ENCODE peak calls at places on chromosomes 4 and X, in seven cellular contexts. One of them, this sample, is unnamed.

GRCh38 chr4:113683143-113683542 is 78.4 kb downstream of the CAMK2D start:
- DNase-seq in endothelial cell of umbilical vein: no peak
- DNase-seq in heart left ventricle: no peak
- DNase-seq in right atrium auricular region: no peak
- DNase-seq in pancreas: no peak
- DNase-seq in SJSA1: no peak
- DNase-seq in GM23248: no peak
- DNase-seq in this sample: no peak

GRCh38 chr4:182808673-182809416 is 108.3 kb downstream of the DCTD start:
- DNase-seq in endothelial cell of umbilical vein: no peak
- DNase-seq in heart left ventricle: no peak
- DNase-seq in right atrium auricular region: no peak
- DNase-seq in pancreas: no peak
- DNase-seq in SJSA1: peak; percentile 71
- DNase-seq in GM23248: peak; percentile 25
- DNase-seq in this sample: peak; percentile 83

GRCh38 chrX:150199181-150199580 is 163.9 kb upstream of the MAMLD1 start:
- DNase-seq in endothelial cell of umbilical vein: no peak
- DNase-seq in heart left ventricle: no peak
- DNase-seq in right atrium auricular region: peak; percentile 52
- DNase-seq in pancreas: no peak
- DNase-seq in SJSA1: no peak
- DNase-seq in GM23248: no peak
- DNase-seq in this sample: no peak

GRCh38 chr4:185112104-185112503 is 31.0 kb upstream of the SLC25A4 start:
- DNase-seq in endothelial cell of umbilical vein: peak; percentile 95
- DNase-seq in heart left ventricle: peak; percentile 65
- DNase-seq in right atrium auricular region: peak; percentile 73
- DNase-seq in pancreas: peak; percentile 72
- DNase-seq in SJSA1: peak; percentile 76
- DNase-seq in GM23248: peak; percentile 92
- DNase-seq in this sample: peak; percentile 90

GRCh38 chr4:21888195-21888976 is 60.2 kb downstream of the KCNIP4 start:
- DNase-seq in endothelial cell of umbilical vein: no peak
- DNase-seq in heart left ventricle: no peak
- DNase-seq in right atrium auricular region: no peak
- DNase-seq in pancreas: no peak
- DNase-seq in SJSA1: peak; percentile 44
- DNase-seq in GM23248: peak; percentile 97
- DNase-seq in this sample: peak; percentile 90

GRCh38 chr4:60992037-60992436 is 208.1 kb upstream of the ADGRL3 start:
- DNase-seq in endothelial cell of umbilical vein: no peak
- DNase-seq in heart left ventricle: no peak
- DNase-seq in right atrium auricular region: no peak
- DNase-seq in pancreas: no peak
- DNase-seq in SJSA1: no peak
- DNase-seq in GM23248: no peak
- DNase-seq in this sample: peak; percentile 91

GRCh38 chr4:53656421-53656981 is 65.2 kb upstream of the LNX1 start:
- DNase-seq in endothelial cell of umbilical vein: no peak
- DNase-seq in heart left ventricle: no peak
- DNase-seq in right atrium auricular region: no peak
- DNase-seq in pancreas: no peak
- DNase-seq in SJSA1: no peak
- DNase-seq in GM23248: peak; percentile 86
- DNase-seq in this sample: peak; percentile 19

GRCh38 chr4:71367546-71367945 is 28.7 kb downstream of the SLC4A4 start:
- DNase-seq in endothelial cell of umbilical vein: no peak
- DNase-seq in heart left ventricle: no peak
- DNase-seq in right atrium auricular region: no peak
- DNase-seq in pancreas: no peak
- DNase-seq in SJSA1: no peak
- DNase-seq in GM23248: no peak
- DNase-seq in this sample: no peak

GRCh38 chrX:150478496-150479492 is 89.6 kb upstream of the MTM1 start:
- DNase-seq in endothelial cell of umbilical vein: no peak
- DNase-seq in heart left ventricle: no peak
- DNase-seq in right atrium auricular region: no peak
- DNase-seq in pancreas: no peak
- DNase-seq in SJSA1: no peak
- DNase-seq in GM23248: no peak
- DNase-seq in this sample: no peak

GRCh38 chr4:28686618-28687017 is 1826.0 kb downstream of the STIM2 start:
- DNase-seq in endothelial cell of umbilical vein: peak; percentile 2
- DNase-seq in heart left ventricle: peak; percentile 43
- DNase-seq in right atrium auricular region: no peak
- DNase-seq in pancreas: peak; percentile 13
- DNase-seq in SJSA1: no peak
- DNase-seq in GM23248: peak; percentile 45
- DNase-seq in this sample: peak; percentile 60

GRCh38 chr4:110364911-110365520 is 110.9 kb upstream of the ENPEP start:
- DNase-seq in endothelial cell of umbilical vein: no peak
- DNase-seq in heart left ventricle: no peak
- DNase-seq in right atrium auricular region: no peak
- DNase-seq in pancreas: no peak
- DNase-seq in SJSA1: no peak
- DNase-seq in GM23248: no peak
- DNase-seq in this sample: no peak

GRCh38 chr4:125550769-125551168 is 236.0 kb downstream of the FAT4 start:
- DNase-seq in endothelial cell of umbilical vein: no peak
- DNase-seq in heart left ventricle: no peak
- DNase-seq in right atrium auricular region: no peak
- DNase-seq in pancreas: no peak
- DNase-seq in SJSA1: no peak
- DNase-seq in GM23248: no peak
- DNase-seq in this sample: no peak

GRCh38 chr4:3655485-3656429 is 110.4 kb upstream of the ADRA2C start:
- DNase-seq in endothelial cell of umbilical vein: no peak
- DNase-seq in heart left ventricle: no peak
- DNase-seq in right atrium auricular region: no peak
- DNase-seq in pancreas: no peak
- DNase-seq in SJSA1: no peak
- DNase-seq in GM23248: no peak
- DNase-seq in this sample: no peak

GRCh38 chr4:85370400-85371032 is 104.4 kb upstream of the ARHGAP24 start:
- DNase-seq in endothelial cell of umbilical vein: peak; percentile 40
- DNase-seq in heart left ventricle: peak; percentile 32
- DNase-seq in right atrium auricular region: no peak
- DNase-seq in pancreas: peak; percentile 29
- DNase-seq in SJSA1: peak; percentile 39
- DNase-seq in GM23248: peak; percentile 60
- DNase-seq in this sample: peak; percentile 49

GRCh38 chr4:124053872-124054538 is 657.4 kb downstream of the SPRY1 start:
- DNase-seq in endothelial cell of umbilical vein: no peak
- DNase-seq in heart left ventricle: no peak
- DNase-seq in right atrium auricular region: no peak
- DNase-seq in pancreas: no peak
- DNase-seq in SJSA1: no peak
- DNase-seq in GM23248: no peak
- DNase-seq in this sample: no peak

GRCh38 chrX:132716006-132716405 is 227.2 kb upstream of the MBNL3 start:
- DNase-seq in endothelial cell of umbilical vein: peak; percentile 1
- DNase-seq in heart left ventricle: no peak
- DNase-seq in right atrium auricular region: no peak
- DNase-seq in pancreas: no peak
- DNase-seq in SJSA1: no peak
- DNase-seq in GM23248: peak; percentile 6
- DNase-seq in this sample: peak; percentile 10

GRCh38 chrX:21943460-21944135 is 3.1 kb downstream of the SMS start:
- DNase-seq in endothelial cell of umbilical vein: peak; percentile 77
- DNase-seq in heart left ventricle: no peak
- DNase-seq in right atrium auricular region: no peak
- DNase-seq in pancreas: no peak
- DNase-seq in SJSA1: peak; percentile 68
- DNase-seq in GM23248: peak; percentile 86
- DNase-seq in this sample: peak; percentile 83

GRCh38 chrX:149720021-149720689 is 8.3 kb downstream of the MAGEA11 start:
- DNase-seq in endothelial cell of umbilical vein: no peak
- DNase-seq in heart left ventricle: no peak
- DNase-seq in right atrium auricular region: no peak
- DNase-seq in pancreas: peak; percentile 38
- DNase-seq in SJSA1: no peak
- DNase-seq in GM23248: no peak
- DNase-seq in this sample: no peak

GRCh38 chr4:48538358-48538757 is 48.3 kb downstream of the ZAR1 start:
- DNase-seq in endothelial cell of umbilical vein: peak; percentile 21
- DNase-seq in heart left ventricle: no peak
- DNase-seq in right atrium auricular region: no peak
- DNase-seq in pancreas: no peak
- DNase-seq in SJSA1: no peak
- DNase-seq in GM23248: no peak
- DNase-seq in this sample: no peak

GRCh38 chr4:123340381-123340701 is 56.3 kb upstream of the SPRY1 start:
- DNase-seq in endothelial cell of umbilical vein: peak; percentile 92
- DNase-seq in heart left ventricle: peak; percentile 47
- DNase-seq in right atrium auricular region: no peak
- DNase-seq in pancreas: no peak
- DNase-seq in SJSA1: peak; percentile 49
- DNase-seq in GM23248: peak; percentile 93
- DNase-seq in this sample: peak; percentile 91

GRCh38 chrX:71163010-71163409 is 18.4 kb downstream of the NLGN3 start:
- DNase-seq in endothelial cell of umbilical vein: no peak
- DNase-seq in heart left ventricle: no peak
- DNase-seq in right atrium auricular region: no peak
- DNase-seq in pancreas: no peak
- DNase-seq in SJSA1: no peak
- DNase-seq in GM23248: no peak
- DNase-seq in this sample: no peak

GRCh38 chrX:40176256-40176978 is 78.7 kb upstream of the BCOR start:
- DNase-seq in endothelial cell of umbilical vein: peak; percentile 14
- DNase-seq in heart left ventricle: peak; percentile 82
- DNase-seq in right atrium auricular region: peak; percentile 76
- DNase-seq in pancreas: peak; percentile 63
- DNase-seq in SJSA1: no peak
- DNase-seq in GM23248: peak; percentile 66
- DNase-seq in this sample: peak; percentile 18

GRCh38 chr4:677431-678293 is 3.3 kb downstream of the MYL5 start:
- DNase-seq in endothelial cell of umbilical vein: no peak
- DNase-seq in heart left ventricle: no peak
- DNase-seq in right atrium auricular region: no peak
- DNase-seq in pancreas: peak; percentile 55
- DNase-seq in SJSA1: no peak
- DNase-seq in GM23248: peak; percentile 69
- DNase-seq in this sample: peak; percentile 63

DNA sequence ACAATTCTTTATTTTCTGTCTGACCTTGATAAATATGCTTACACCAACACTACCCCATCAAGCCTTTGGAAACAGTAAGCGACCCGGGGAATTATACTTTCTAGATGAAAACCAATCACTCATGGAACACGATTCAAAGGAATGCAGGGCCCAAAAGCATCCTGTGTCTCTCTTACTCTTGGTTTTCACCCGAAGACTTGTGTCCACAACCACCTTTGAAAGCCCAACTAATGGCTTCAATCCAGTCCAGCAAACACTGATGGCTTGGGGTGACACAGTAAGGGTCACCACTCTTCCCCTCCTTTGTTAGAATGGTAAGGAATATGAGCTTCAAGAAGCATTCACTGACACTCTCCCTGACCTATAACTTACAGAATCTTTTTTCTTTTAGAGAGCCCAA is 1.6 kb downstream of the CBR4 start:
- DNase-seq in endothelial cell of umbilical vein: no peak
- DNase-seq in heart left ventricle: no peak
- DNase-seq in right atrium auricular region: no peak
- DNase-seq in pancreas: no peak
- DNase-seq in SJSA1: no peak
- DNase-seq in GM23248: no peak
- DNase-seq in this sample: no peak
- H3K4me1 ChIP-seq in endothelial cell of umbilical vein: peaks cover 19% of the 10 kb centered on the region
- H3K4me1 ChIP-seq in heart left ventricle: peaks cover 32% of the 10 kb centered on the region
- H3K4me1 ChIP-seq in right atrium auricular region: peaks cover 33% of the 10 kb centered on the region
- H3K4me1 ChIP-seq in pancreas: peaks cover 34% of the 10 kb centered on the region
- H3K4me1 ChIP-seq in SJSA1: peaks cover 9% of the 10 kb centered on the region
- H3K4me1 ChIP-seq in GM23248: peaks cover 21% of the 10 kb centered on the region
- H3K4me1 ChIP-seq in this sample: peaks cover 69% of the 10 kb centered on the region

GRCh38 chr4:2263701-2264321 is 1.9 kb upstream of the MXD4 start:
- DNase-seq in endothelial cell of umbilical vein: no peak
- DNase-seq in heart left ventricle: peak; percentile 18
- DNase-seq in right atrium auricular region: no peak
- DNase-seq in pancreas: no peak
- DNase-seq in SJSA1: no peak
- DNase-seq in GM23248: no peak
- DNase-seq in this sample: no peak
- H3K4me1 ChIP-seq in endothelial cell of umbilical vein: peaks cover 12% of the 10 kb centered on the region
- H3K4me1 ChIP-seq in heart left ventricle: peaks cover 39% of the 10 kb centered on the region
- H3K4me1 ChIP-seq in right atrium auricular region: peaks cover 62% of the 10 kb centered on the region
- H3K4me1 ChIP-seq in pancreas: peaks cover 13% of the 10 kb centered on the region
- H3K4me1 ChIP-seq in SJSA1: no peaks in the 10 kb centered on the region
- H3K4me1 ChIP-seq in GM23248: peaks cover 16% of the 10 kb centered on the region
- H3K4me1 ChIP-seq in this sample: peaks cover 8% of the 10 kb centered on the region

GRCh38 chrX:72273718-72274117 is 3.3 kb downstream of the RPS4X start:
- DNase-seq in endothelial cell of umbilical vein: no peak
- DNase-seq in heart left ventricle: no peak
- DNase-seq in right atrium auricular region: no peak
- DNase-seq in pancreas: no peak
- DNase-seq in SJSA1: no peak
- DNase-seq in GM23248: no peak
- DNase-seq in this sample: no peak

GRCh38 chrX:72271812-72272211 is 5.2 kb downstream of the RPS4X start:
- DNase-seq in endothelial cell of umbilical vein: no peak
- DNase-seq in heart left ventricle: no peak
- DNase-seq in right atrium auricular region: no peak
- DNase-seq in pancreas: no peak
- DNase-seq in SJSA1: no peak
- DNase-seq in GM23248: no peak
- DNase-seq in this sample: no peak

GRCh38 chrX:72272868-72273267 is 4.2 kb downstream of the RPS4X start:
- DNase-seq in endothelial cell of umbilical vein: no peak
- DNase-seq in heart left ventricle: no peak
- DNase-seq in right atrium auricular region: no peak
- DNase-seq in pancreas: no peak
- DNase-seq in SJSA1: no peak
- DNase-seq in GM23248: peak; percentile 75
- DNase-seq in this sample: peak; percentile 79

GRCh38 chrX:72276478-72276953 is 532 bp downstream of the RPS4X start:
- DNase-seq in endothelial cell of umbilical vein: peak; percentile 22
- DNase-seq in heart left ventricle: no peak
- DNase-seq in right atrium auricular region: no peak
- DNase-seq in pancreas: no peak
- DNase-seq in SJSA1: no peak
- DNase-seq in GM23248: peak; percentile 35
- DNase-seq in this sample: no peak

DNA sequence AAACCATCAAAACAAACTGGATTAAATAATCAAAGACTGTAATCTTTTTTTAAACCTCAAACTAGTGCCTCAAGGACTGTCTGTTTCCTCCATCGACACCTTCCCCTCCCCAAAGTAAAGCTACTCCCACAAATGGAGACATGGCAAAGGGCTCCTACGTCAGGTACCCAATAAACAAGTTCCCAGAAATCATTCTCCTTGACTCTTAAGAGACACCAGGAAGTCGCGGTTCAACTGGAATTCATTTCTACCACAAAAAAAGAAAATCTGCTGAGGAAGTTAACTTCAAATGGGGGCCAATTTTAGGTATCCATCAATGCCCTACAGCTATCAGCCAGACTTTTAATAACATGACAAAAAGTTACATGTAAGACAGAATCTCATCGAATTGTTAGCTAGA is 2.5 kb downstream of the RPS4X start:
- DNase-seq in endothelial cell of umbilical vein: no peak
- DNase-seq in heart left ventricle: no peak
- DNase-seq in right atrium auricular region: no peak
- DNase-seq in pancreas: no peak
- DNase-seq in SJSA1: no peak
- DNase-seq in GM23248: no peak
- DNase-seq in this sample: no peak
- H3K4me1 ChIP-seq in endothelial cell of umbilical vein: peaks cover 52% of the 10 kb centered on the region
- H3K4me1 ChIP-seq in heart left ventricle: peaks cover 41% of the 10 kb centered on the region
- H3K4me1 ChIP-seq in right atrium auricular region: peaks cover 12% of the 10 kb centered on the region
- H3K4me1 ChIP-seq in pancreas: peaks cover 12% of the 10 kb centered on the region
- H3K4me1 ChIP-seq in SJSA1: peaks cover 61% of the 10 kb centered on the region
- H3K4me1 ChIP-seq in GM23248: peaks cover 39% of the 10 kb centered on the region
- H3K4me1 ChIP-seq in this sample: peaks cover 51% of the 10 kb centered on the region

GRCh38 chrX:113973706-113974105 is 610.2 kb upstream of the HTR2C start:
- DNase-seq in endothelial cell of umbilical vein: no peak
- DNase-seq in heart left ventricle: no peak
- DNase-seq in right atrium auricular region: no peak
- DNase-seq in pancreas: no peak
- DNase-seq in SJSA1: no peak
- DNase-seq in GM23248: no peak
- DNase-seq in this sample: no peak
- H3K4me1 ChIP-seq in endothelial cell of umbilical vein: no peaks in the 10 kb centered on the region
- H3K4me1 ChIP-seq in heart left ventricle: no peaks in the 10 kb centered on the region
- H3K4me1 ChIP-seq in right atrium auricular region: no peaks in the 10 kb centered on the region
- H3K4me1 ChIP-seq in pancreas: no peaks in the 10 kb centered on the region
- H3K4me1 ChIP-seq in SJSA1: no peaks in the 10 kb centered on the region
- H3K4me1 ChIP-seq in GM23248: no peaks in the 10 kb centered on the region
- H3K4me1 ChIP-seq in this sample: no peaks in the 10 kb centered on the region